ENCODE peak calls at places on chromosome 1, in ten cellular contexts. One of them, this sample, is unnamed.

GRCh38 chr1:94384485-94385353 is 33.5 kb upstream of the ABCD3 start:
- DNase-seq in Peyer's patch: peak
- DNase-seq in skeletal muscle cell: no peak
- DNase-seq in activated CD4-positive, alpha-beta T cell treated with anti-CD3 and anti-CD28 coated beads, Interleukin-2, amount 10 ng/mL, durations not matched to agents 7 days and 5 days: peak
- DNase-seq in stimulated activated CD4-positive, alpha-beta T cell treated with anti-CD3 and anti-CD28 coated beads, Interleukin-4, amount 100 ng/mL, for 4 hours: no peak
- DNase-seq in PC-9: no peak
- DNase-seq in heart left ventricle: no peak
- DNase-seq in MCF 10A: no peak
- DNase-seq in DMS 273 treated with DMSO at 0.1 percent for 48 hours: no peak
- DNase-seq in HT1080: no peak
- DNase-seq in this sample: peak

GRCh38 chr1:201354901-201355295 is 22.6 kb downstream of the TNNT2 start:
- DNase-seq in HT1080: no peak
- DNase-seq in stimulated activated CD4-positive, alpha-beta T cell treated with anti-CD3 and anti-CD28 coated beads, Interleukin-4, amount 100 ng/mL, for 4 hours: no peak
- DNase-seq in heart left ventricle: no peak
- DNase-seq in MCF 10A: peak
- DNase-seq in PC-9: no peak
- DNase-seq in activated CD4-positive, alpha-beta T cell treated with anti-CD3 and anti-CD28 coated beads, Interleukin-2, amount 10 ng/mL, durations not matched to agents 7 days and 5 days: no peak
- DNase-seq in DMS 273 treated with DMSO at 0.1 percent for 48 hours: no peak
- DNase-seq in Peyer's patch: peak
- DNase-seq in skeletal muscle cell: no peak
- DNase-seq in this sample: no peak

GRCh38 chr1:2927995-2928732 is 93.1 kb upstream of the ACTRT2 start:
- DNase-seq in activated CD4-positive, alpha-beta T cell treated with anti-CD3 and anti-CD28 coated beads, Interleukin-2, amount 10 ng/mL, durations not matched to agents 7 days and 5 days: no peak
- DNase-seq in skeletal muscle cell: no peak
- DNase-seq in stimulated activated CD4-positive, alpha-beta T cell treated with anti-CD3 and anti-CD28 coated beads, Interleukin-4, amount 100 ng/mL, for 4 hours: no peak
- DNase-seq in MCF 10A: no peak
- DNase-seq in DMS 273 treated with DMSO at 0.1 percent for 48 hours: no peak
- DNase-seq in PC-9: no peak
- DNase-seq in Peyer's patch: no peak
- DNase-seq in heart left ventricle: no peak
- DNase-seq in HT1080: no peak
- DNase-seq in this sample: no peak

GRCh38 chr1:155039308-155039669 is 5.7 kb downstream of the DCST1 start:
- DNase-seq in HT1080: no peak
- DNase-seq in Peyer's patch: no peak
- DNase-seq in skeletal muscle cell: no peak
- DNase-seq in heart left ventricle: no peak
- DNase-seq in DMS 273 treated with DMSO at 0.1 percent for 48 hours: no peak
- DNase-seq in MCF 10A: no peak
- DNase-seq in PC-9: no peak
- DNase-seq in stimulated activated CD4-positive, alpha-beta T cell treated with anti-CD3 and anti-CD28 coated beads, Interleukin-4, amount 100 ng/mL, for 4 hours: no peak
- DNase-seq in activated CD4-positive, alpha-beta T cell treated with anti-CD3 and anti-CD28 coated beads, Interleukin-2, amount 10 ng/mL, durations not matched to agents 7 days and 5 days: no peak
- DNase-seq in this sample: no peak

GRCh38 chr1:66292944-66293343 is 241.0 kb upstream of the SGIP1 start:
- DNase-seq in HT1080: peak
- DNase-seq in heart left ventricle: no peak
- DNase-seq in activated CD4-positive, alpha-beta T cell treated with anti-CD3 and anti-CD28 coated beads, Interleukin-2, amount 10 ng/mL, durations not matched to agents 7 days and 5 days: no peak
- DNase-seq in Peyer's patch: no peak
- DNase-seq in skeletal muscle cell: no peak
- DNase-seq in DMS 273 treated with DMSO at 0.1 percent for 48 hours: no peak
- DNase-seq in MCF 10A: no peak
- DNase-seq in stimulated activated CD4-positive, alpha-beta T cell treated with anti-CD3 and anti-CD28 coated beads, Interleukin-4, amount 100 ng/mL, for 4 hours: no peak
- DNase-seq in PC-9: no peak
- DNase-seq in this sample: peak

GRCh38 chr1:31939484-31940329 is 1.5 kb upstream of the PTP4A2 start:
- DNase-seq in heart left ventricle: no peak
- DNase-seq in skeletal muscle cell: peak
- DNase-seq in PC-9: peak
- DNase-seq in DMS 273 treated with DMSO at 0.1 percent for 48 hours: peak
- DNase-seq in activated CD4-positive, alpha-beta T cell treated with anti-CD3 and anti-CD28 coated beads, Interleukin-2, amount 10 ng/mL, durations not matched to agents 7 days and 5 days: peak
- DNase-seq in stimulated activated CD4-positive, alpha-beta T cell treated with anti-CD3 and anti-CD28 coated beads, Interleukin-4, amount 100 ng/mL, for 4 hours: peak
- DNase-seq in HT1080: peak
- DNase-seq in MCF 10A: peak
- DNase-seq in Peyer's patch: peak
- DNase-seq in this sample: peak

GRCh38 chr1:54716299-54717047 is 812 bp downstream of the TTC4 start:
- DNase-seq in DMS 273 treated with DMSO at 0.1 percent for 48 hours: no peak
- DNase-seq in PC-9: no peak
- DNase-seq in activated CD4-positive, alpha-beta T cell treated with anti-CD3 and anti-CD28 coated beads, Interleukin-2, amount 10 ng/mL, durations not matched to agents 7 days and 5 days: no peak
- DNase-seq in MCF 10A: peak
- DNase-seq in heart left ventricle: no peak
- DNase-seq in HT1080: peak
- DNase-seq in stimulated activated CD4-positive, alpha-beta T cell treated with anti-CD3 and anti-CD28 coated beads, Interleukin-4, amount 100 ng/mL, for 4 hours: no peak
- DNase-seq in skeletal muscle cell: peak
- DNase-seq in Peyer's patch: no peak
- DNase-seq in this sample: peak

GRCh38 chr1:47230692-47231313 is 1.2 kb downstream of the TAL1 start:
- DNase-seq in PC-9: no peak
- DNase-seq in skeletal muscle cell: no peak
- DNase-seq in MCF 10A: no peak
- DNase-seq in Peyer's patch: no peak
- DNase-seq in HT1080: no peak
- DNase-seq in stimulated activated CD4-positive, alpha-beta T cell treated with anti-CD3 and anti-CD28 coated beads, Interleukin-4, amount 100 ng/mL, for 4 hours: no peak
- DNase-seq in activated CD4-positive, alpha-beta T cell treated with anti-CD3 and anti-CD28 coated beads, Interleukin-2, amount 10 ng/mL, durations not matched to agents 7 days and 5 days: peak
- DNase-seq in heart left ventricle: no peak
- DNase-seq in DMS 273 treated with DMSO at 0.1 percent for 48 hours: no peak
- DNase-seq in this sample: no peak

GRCh38 chr1:93964777-93965200 is 55.6 kb upstream of the GCLM start:
- DNase-seq in MCF 10A: peak
- DNase-seq in heart left ventricle: no peak
- DNase-seq in stimulated activated CD4-positive, alpha-beta T cell treated with anti-CD3 and anti-CD28 coated beads, Interleukin-4, amount 100 ng/mL, for 4 hours: no peak
- DNase-seq in activated CD4-positive, alpha-beta T cell treated with anti-CD3 and anti-CD28 coated beads, Interleukin-2, amount 10 ng/mL, durations not matched to agents 7 days and 5 days: no peak
- DNase-seq in Peyer's patch: no peak
- DNase-seq in PC-9: peak
- DNase-seq in HT1080: peak
- DNase-seq in DMS 273 treated with DMSO at 0.1 percent for 48 hours: no peak
- DNase-seq in skeletal muscle cell: peak
- DNase-seq in this sample: peak

This sample was measured in PC-3.